ENCODE peak calls at places on chromosome 17, in six cellular contexts. N is suprapubic skin; E is omental fat pad; R is B cell; Z is CD14-positive monocyte; W is CD8-positive, alpha-beta T cell. K is an unnamed sample.

GRCh38 chr17:73200476-73200875 is 7.6 kb downstream of the COG1 start:
- DNase-seq in Z (no peak), E (no peak), W (no peak), R (no peak), N (no peak), K (no peak)

GRCh38 chr17:32921013-32921412 is 6.9 kb upstream of the TMEM98 start:
- DNase-seq in Z (no peak), R (no peak), W (no peak), N (no peak), E (no peak), K (peak; percentile 44)

GRCh38 chr17:40615295-40615988 is 32.2 kb downstream of the SMARCE1 start:
- DNase-seq in Z (no peak), E (no peak), R (peak; percentile 80), W (no peak), N (no peak), K (peak; percentile 71)

GRCh38 chr17:64115871-64116534 is 13.9 kb downstream of the ERN1 start:
- DNase-seq in E (no peak), N (no peak), W (no peak), Z (no peak), R (no peak), K (no peak)

GRCh38 chr17:63842173-63842539 is 329 bp downstream of the SMARCD2 start:
- DNase-seq in R (no peak), N (peak; percentile 80), E (no peak), Z (no peak), W (no peak), K (no peak)

GRCh38 chr17:63546308-63547082 is 3.8 kb upstream of the DCAF7 start:
- DNase-seq in N (no peak), E (no peak), R (no peak), W (no peak), Z (no peak), K (no peak)

GRCh38 chr17:71055128-71055527 is 885.8 kb downstream of the KCNJ2 start:
- DNase-seq in W (no peak), Z (no peak), E (no peak), N (no peak), R (no peak), K (no peak)

GRCh38 chr17:19877546-19877945 is 9.8 kb upstream of the ULK2 start:
- DNase-seq in W (no peak), N (no peak), Z (no peak), R (no peak), E (no peak), K (no peak)

GRCh38 chr17:10120113-10120485 is 78.3 kb downstream of the GAS7 start:
- DNase-seq in N (no peak), E (no peak), Z (no peak), W (no peak), R (peak; percentile 32), K (no peak)

GRCh38 chr17:21816592-21817567 is 124.6 kb downstream of the KCNJ18 start:
- DNase-seq in E (no peak), Z (peak; percentile 36), R (no peak), W (no peak), N (no peak), K (no peak)

GRCh38 chr17:78252111-78252634 is 20.7 kb downstream of the TMEM235 start:
- DNase-seq in W (peak; percentile 71), N (no peak), Z (no peak), E (no peak), R (peak; percentile 67), K (no peak)

GRCh38 chr17:43769426-43769825 is 9.4 kb downstream of the DUSP3 start:
- DNase-seq in Z (no peak), R (no peak), N (no peak), E (no peak), W (no peak), K (no peak)

GRCh38 chr17:4900231-4901107 is 1.1 kb downstream of the C17orf107 start:
- DNase-seq in N (peak; percentile 74), E (no peak), Z (peak; percentile 91), R (peak; percentile 89), W (peak; percentile 34), K (no peak)

GRCh38 chr17:30600830-30601494 is 123.8 kb downstream of the GOSR1 start:
- DNase-seq in E (no peak), W (no peak), R (peak; percentile 39), N (no peak), Z (no peak), K (no peak)

GRCh38 chr17:74935585-74936469 is at the start of gene OTOP3:
- DNase-seq in E (no peak), R (no peak), Z (no peak), N (no peak), W (no peak), K (no peak)

GRCh38 chr17:6570731-6571465 is 14.5 kb upstream of the PITPNM3 start:
- DNase-seq in R (no peak), N (no peak), W (no peak), Z (no peak), E (no peak), K (peak; percentile 80)

GRCh38 chr17:80082403-80083135 is 18.8 kb upstream of the GAA start:
- DNase-seq in E (no peak), W (peak; percentile 24), N (no peak), R (peak; percentile 70), Z (no peak), K (no peak)

GRCh38 chr17:34736611-34737010 is 157.2 kb downstream of the TMEM132E start:
- DNase-seq in N (no peak), Z (no peak), R (no peak), W (no peak), E (no peak), K (peak; percentile 78)

GRCh38 chr17:34740936-34741515 is 161.6 kb downstream of the TMEM132E start:
- DNase-seq in N (no peak), Z (no peak), W (no peak), R (no peak), E (no peak), K (peak; percentile 59)

GRCh38 chr17:34741967-34742366 is 162.6 kb downstream of the TMEM132E start:
- DNase-seq in Z (no peak), E (no peak), W (no peak), N (no peak), R (no peak), K (peak; percentile 11)

GRCh38 chr17:34740516-34740915 is 161.1 kb downstream of the TMEM132E start:
- DNase-seq in E (no peak), R (no peak), Z (no peak), W (no peak), N (no peak), K (peak; percentile 54)

DNA sequence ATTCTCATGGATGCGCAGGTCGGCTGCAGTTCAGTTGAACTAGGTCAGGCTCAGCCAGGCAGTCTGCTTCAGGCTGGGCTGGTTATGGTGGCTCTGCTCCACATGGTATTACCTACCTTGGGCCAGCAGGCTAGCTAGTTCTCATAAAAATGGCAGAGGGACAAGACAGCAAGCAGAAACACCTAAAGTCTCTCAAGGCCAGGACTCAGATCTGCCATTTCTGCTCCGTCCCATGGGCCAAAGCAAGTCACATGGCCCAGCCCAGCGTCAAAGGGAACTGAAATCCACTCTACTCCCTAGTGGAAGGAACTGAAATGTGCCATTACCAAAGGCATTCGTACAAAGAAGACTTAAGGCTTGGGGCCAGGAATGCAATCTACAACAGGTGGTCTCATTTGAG is 160.0 kb downstream of the TMEM132E start:
- DNase-seq in Z (no peak), N (no peak), R (no peak), W (no peak), E (no peak), K (peak; percentile 56)
- TF ChIP-seq CTCF in Z (no peak), N (no peak), R (no peak), W (no peak), E (no peak), K (no peak)

GRCh38 chr17:17612085-17613022 is 20.8 kb upstream of the PEMT start:
- DNase-seq in N (no peak), R (no peak), Z (no peak), E (no peak), W (no peak), K (no peak)
- TF ChIP-seq CTCF in N (no peak), R (no peak), Z (no peak), E (no peak), W (no peak), K (no peak)

GRCh38 chr17:42333053-42333452 is 44.8 kb downstream of the STAT5A start:
- DNase-seq in E (no peak), Z (no peak), R (no peak), N (no peak), W (no peak), K (no peak)

GRCh38 chr17:42337442-42337841 is 49.1 kb downstream of the STAT5A start:
- DNase-seq in Z (no peak), W (peak; percentile 31), R (no peak), N (no peak), E (no peak), K (no peak)

GRCh38 chr17:42339221-42339620 is 49.0 kb downstream of the STAT3 start:
- DNase-seq in R (no peak), W (no peak), Z (no peak), N (no peak), E (no peak), K (no peak)

GRCh38 chr17:42329025-42329976 is 41.0 kb downstream of the STAT5A start:
- DNase-seq in E (no peak), Z (no peak), N (no peak), R (no peak), W (no peak), K (no peak)

GRCh38 chr17:42334667-42335066 is 46.4 kb downstream of the STAT5A start:
- DNase-seq in E (no peak), N (no peak), Z (no peak), R (no peak), W (no peak), K (no peak)
- TF ChIP-seq CTCF in E (no peak), N (no peak), Z (no peak), R (peak; percentile 8), W (no peak), K (peak; percentile 53)

DNA sequence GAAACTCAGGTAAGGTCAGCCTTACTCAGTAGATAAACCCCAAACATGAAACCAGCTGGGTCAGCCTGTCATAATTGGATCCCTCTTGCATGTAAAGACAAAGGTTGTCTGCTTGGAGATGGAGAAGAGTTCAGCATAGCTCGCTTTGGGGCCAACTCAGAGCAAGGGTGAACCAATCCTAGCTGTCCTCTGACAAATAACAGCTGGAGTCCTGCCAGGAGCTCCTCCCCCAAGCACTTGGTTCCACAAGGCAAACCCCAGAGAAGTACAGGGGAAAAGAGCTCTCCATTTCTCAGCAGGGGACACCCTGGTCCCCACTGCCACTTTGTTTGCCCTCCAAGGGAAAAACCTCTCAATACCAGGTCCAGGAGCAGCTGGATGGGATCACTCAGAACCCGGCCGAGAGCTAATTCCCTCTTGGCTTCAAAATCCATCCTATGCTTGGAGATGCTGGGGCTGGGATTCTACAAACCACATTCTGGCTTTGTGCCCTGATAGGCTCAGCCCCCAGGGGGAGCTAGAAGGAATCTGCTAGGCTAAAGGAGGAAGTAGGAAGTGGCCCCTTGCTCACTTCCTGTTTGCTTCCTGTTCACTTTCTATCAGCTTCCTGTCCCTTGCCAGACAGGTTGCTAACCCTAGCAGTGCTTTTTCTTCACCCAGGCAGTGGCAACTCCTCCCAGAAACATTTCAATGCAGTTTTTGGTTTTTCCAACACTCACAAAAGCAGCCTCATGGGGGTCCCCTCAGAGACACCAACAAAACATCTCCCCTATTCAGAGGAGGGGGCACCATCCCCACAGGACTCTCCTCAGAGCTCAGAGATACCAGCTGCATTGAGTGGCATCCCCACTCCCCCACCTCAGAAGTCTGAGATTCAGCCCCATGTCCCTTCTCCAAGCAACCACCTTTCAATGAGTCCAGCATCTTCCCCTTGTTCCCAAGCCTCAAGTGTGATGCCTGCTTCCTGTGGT is 30.7 kb downstream of the CDRT4 start:
- DNase-seq in E (no peak), R (peak; percentile 43), Z (no peak), N (peak; percentile 83), W (no peak), K (no peak)
- TF ChIP-seq CTCF in E (no peak), R (no peak), Z (peak; percentile 64), N (no peak), W (no peak), K (peak; percentile 32)